ENCODE peak calls at places on chromosomes 2 and 18, in ten cellular contexts. V is HepG2, C is transverse colon, W is sigmoid colon, B is A549, S is stomach, P is K562, L is ovary, E is upper lobe of left lung, G is esophagus muscularis mucosa. F is an unnamed sample.
A peak's percentile ranks its signal among the peaks of the same experiment; 100 is the strongest.

GRCh38 chr2:164044637-164045036 is 308.8 kb upstream of the FIGN start:
- DNase-seq in V (no peak), C (no peak), W (no peak), B (no peak), S (no peak), P (no peak), L (no peak), E (no peak), G (no peak), F (no peak)

GRCh38 chr18:48800479-48800876 is 150.3 kb downstream of the SMAD7 start:
- DNase-seq in V (no peak), C (peak; percentile 4), W (no peak), B (no peak), S (peak; percentile 5), P (no peak), L (no peak), E (no peak), G (no peak), F (no peak)

GRCh38 chr18:62964432-62964831 is 249.1 kb downstream of the PHLPP1 start:
- DNase-seq in V (no peak), C (no peak), W (no peak), B (no peak), S (no peak), P (no peak), L (no peak), E (no peak), G (no peak), F (no peak)

GRCh38 chr18:36485772-36486171 is 188.3 kb downstream of the FHOD3 start:
- DNase-seq in V (no peak), C (no peak), W (no peak), B (no peak), S (no peak), P (no peak), L (no peak), E (no peak), G (no peak), F (no peak)

GRCh38 chr2:44852594-44852993 is 88.9 kb upstream of the SIX3 start:
- DNase-seq in V (no peak), C (no peak), W (no peak), B (no peak), S (no peak), P (no peak), L (no peak), E (no peak), G (no peak), F (no peak)

GRCh38 chr2:132804045-132804444 is 134.0 kb upstream of the LYPD1 start:
- DNase-seq in V (no peak), C (no peak), W (no peak), B (peak; percentile 60), S (no peak), P (no peak), L (no peak), E (no peak), G (no peak), F (no peak)

GRCh38 chr18:36547544-36547943 is 250.0 kb downstream of the FHOD3 start:
- DNase-seq in V (no peak), C (no peak), W (no peak), B (no peak), S (no peak), P (no peak), L (no peak), E (no peak), G (peak; percentile 84), F (no peak)

GRCh38 chr2:182818541-182819308 is 47.7 kb downstream of the FRZB start:
- DNase-seq in V (no peak), C (no peak), W (no peak), B (no peak), S (no peak), P (no peak), L (no peak), E (no peak), G (no peak), F (no peak)

GRCh38 chr2:190137561-190137960 is 75.0 kb upstream of the MSTN start:
- DNase-seq in V (no peak), C (no peak), W (no peak), B (no peak), S (no peak), P (no peak), L (no peak), E (no peak), G (no peak), F (no peak)

GRCh38 chr2:241289597-241289996 is 25.9 kb downstream of the HDLBP start:
- DNase-seq in V (no peak), C (no peak), W (no peak), B (no peak), S (no peak), P (no peak), L (no peak), E (no peak), G (no peak), F (no peak)

DNA sequence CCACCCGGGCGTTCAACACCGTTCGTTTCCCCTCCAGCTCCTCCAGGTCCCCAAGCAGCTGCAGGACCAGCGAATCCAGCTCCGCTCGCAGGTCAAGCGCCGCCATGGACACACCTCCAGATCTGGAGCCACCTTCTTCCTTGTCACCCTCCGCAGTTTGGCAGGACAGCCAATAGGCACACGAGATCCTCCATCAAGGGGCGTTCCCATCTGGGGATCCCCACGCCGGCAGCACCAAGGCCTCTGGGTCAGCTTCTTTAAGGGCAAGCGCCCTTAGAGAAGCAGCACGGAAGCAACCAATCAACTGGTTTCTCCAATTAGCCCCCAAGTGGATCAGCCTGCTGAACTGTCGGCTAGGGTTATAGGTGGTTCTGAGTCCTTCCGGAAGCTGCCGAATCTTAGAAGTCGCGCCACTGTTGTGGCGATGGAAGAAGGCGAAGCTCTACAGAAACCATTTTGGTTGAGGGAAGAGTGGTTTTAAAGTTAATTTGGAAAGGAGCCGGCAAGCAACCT is 621 bp upstream of the IMP4 start:
- DNase-seq in V (peak; percentile 96), C (peak; percentile 92), W (peak; percentile 96), B (peak; percentile 97), S (peak; percentile 91), P (peak; percentile 96), L (peak; percentile 82), E (peak; percentile 88), G (peak; percentile 96), F (peak; percentile 72)
- TF ChIP-seq POLR2A in V (peak; percentile 73), C (peak; percentile 74), W (peak; percentile 33), B (peak; percentile 34), S (no peak), P (peak; percentile 58), L (peak; percentile 3), E (peak; percentile 44), G (peak; percentile 3), F (peak; percentile 9)

GRCh38 chr18:285817-286216 is 18.0 kb upstream of the THOC1 start:
- DNase-seq in V (no peak), C (no peak), W (no peak), B (no peak), S (no peak), P (no peak), L (no peak), E (no peak), G (no peak), F (no peak)

GRCh38 chr18:292271-292670 is 24.4 kb upstream of the THOC1 start:
- DNase-seq in V (no peak), C (no peak), W (no peak), B (no peak), S (no peak), P (no peak), L (no peak), E (no peak), G (no peak), F (no peak)

DNA sequence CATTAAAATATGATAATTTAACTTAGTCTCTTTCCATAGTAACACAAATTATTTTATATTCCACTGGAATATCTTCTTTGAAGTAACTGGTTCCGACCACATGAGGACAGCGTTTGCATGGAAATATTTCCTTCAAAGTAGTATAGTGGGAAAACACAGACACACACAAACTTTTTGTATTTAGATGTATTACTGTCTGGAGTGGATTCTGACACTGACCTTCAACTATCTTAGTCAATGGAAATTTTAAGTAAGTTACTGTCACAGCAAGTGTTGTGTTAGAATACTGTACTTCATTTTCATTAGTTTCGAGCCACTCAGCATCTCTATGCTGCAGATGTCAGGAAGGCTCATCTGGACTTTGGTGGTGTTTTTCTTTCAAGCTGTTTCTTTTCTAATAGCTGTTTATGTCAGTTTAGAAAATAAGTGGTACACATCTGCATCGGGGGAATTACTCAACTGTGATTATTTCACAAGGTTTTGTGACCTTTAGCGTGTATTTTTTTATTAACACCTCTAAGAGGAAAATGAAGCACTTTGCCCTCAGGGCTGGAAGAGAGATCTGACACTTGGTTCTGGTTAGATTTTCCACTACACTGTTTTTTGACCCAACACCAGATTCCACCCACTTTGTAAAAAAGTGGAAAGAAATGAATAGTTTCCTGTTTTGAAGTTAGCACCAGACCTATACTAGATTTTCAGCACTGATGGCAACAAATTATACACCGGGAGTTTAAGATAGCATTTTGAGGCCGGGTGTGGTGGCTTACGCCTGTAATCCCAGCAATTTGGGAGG is 18.9 kb upstream of the THOC1 start:
- DNase-seq in V (peak; percentile 20), C (no peak), W (no peak), B (peak; percentile 10), S (no peak), P (no peak), L (no peak), E (no peak), G (no peak), F (no peak)
- TF ChIP-seq CTCF in V (peak; percentile 64), C (peak; percentile 50), W (peak; percentile 27), B (peak; percentile 37), S (no peak), P (peak; percentile 73), L (no peak), E (peak; percentile 22), G (peak; percentile 57), F (no peak)

GRCh38 chr18:32918692-32919250 is 145.9 kb upstream of the KLHL14 start:
- DNase-seq in V (no peak), C (no peak), W (no peak), B (no peak), S (no peak), P (no peak), L (no peak), E (no peak), G (peak; percentile 72), F (no peak)

GRCh38 chr18:32915526-32915925 is 142.7 kb upstream of the KLHL14 start:
- DNase-seq in V (no peak), C (no peak), W (no peak), B (no peak), S (no peak), P (no peak), L (no peak), E (no peak), G (peak; percentile 70), F (no peak)

GRCh38 chr18:32922951-32923430 is 150.2 kb upstream of the KLHL14 start:
- DNase-seq in V (no peak), C (no peak), W (no peak), B (no peak), S (no peak), P (no peak), L (no peak), E (no peak), G (no peak), F (no peak)

GRCh38 chr18:32920796-32921787 is 148.3 kb upstream of the KLHL14 start:
- DNase-seq in V (peak; percentile 70), C (no peak), W (no peak), B (peak; percentile 42), S (no peak), P (no peak), L (no peak), E (no peak), G (no peak), F (no peak)

GRCh38 chr18:32919799-32920198 is 147.0 kb upstream of the KLHL14 start:
- DNase-seq in V (peak; percentile 85), C (peak; percentile 8), W (no peak), B (peak; percentile 38), S (peak; percentile 28), P (peak; percentile 17), L (no peak), E (no peak), G (peak; percentile 45), F (no peak)
- TF ChIP-seq EP300 in V (no peak), C (no peak), W (no peak), B (no peak), S (no peak), P (no peak), L (no peak), E (no peak), G (no peak), F (no peak)

GRCh38 chr2:127219716-127220090 is 396 bp downstream of the CYP27C1 start:
- DNase-seq in V (no peak), C (no peak), W (peak; percentile 68), B (no peak), S (no peak), P (no peak), L (no peak), E (peak; percentile 89), G (no peak), F (no peak)
- TF ChIP-seq POLR2A in V (no peak), C (no peak), W (no peak), B (no peak), S (no peak), P (no peak), L (no peak), E (no peak), G (no peak), F (no peak)

F was measured in tibial nerve.